ENCODE peak calls at places on chromosome 15, in five cellular contexts. One of them, this sample, is unnamed.

GRCh38 chr15:80597081-80597480 is 98.0 kb upstream of the ABHD17C start:
- DNase-seq in prostate gland: no peak
- DNase-seq in colonic mucosa: no peak
- DNase-seq in HepG2: no peak
- DNase-seq in bronchial epithelial cell: no peak
- DNase-seq in this sample: no peak

GRCh38 chr15:29061746-29062660 is 176.2 kb downstream of the APBA2 start:
- DNase-seq in bronchial epithelial cell: no peak
- DNase-seq in colonic mucosa: no peak
- DNase-seq in prostate gland: no peak
- DNase-seq in HepG2: no peak
- DNase-seq in this sample: no peak

GRCh38 chr15:55774113-55774970 is 31.4 kb upstream of the PRTG start:
- DNase-seq in prostate gland: no peak
- DNase-seq in colonic mucosa: peak; percentile 55
- DNase-seq in HepG2: peak; percentile 33
- DNase-seq in bronchial epithelial cell: peak; percentile 24
- DNase-seq in this sample: peak; percentile 69

GRCh38 chr15:62928242-62928995 is 114.1 kb upstream of the TPM1 start:
- DNase-seq in bronchial epithelial cell: peak; percentile 98
- DNase-seq in prostate gland: no peak
- DNase-seq in colonic mucosa: no peak
- DNase-seq in HepG2: peak; percentile 37
- DNase-seq in this sample: peak; percentile 70

GRCh38 chr15:100723323-100723801 is 121.0 kb downstream of the ASB7 start:
- DNase-seq in prostate gland: peak; percentile 66
- DNase-seq in bronchial epithelial cell: peak; percentile 50
- DNase-seq in HepG2: no peak
- DNase-seq in colonic mucosa: peak; percentile 11
- DNase-seq in this sample: peak; percentile 61

GRCh38 chr15:65641723-65642475 is 20.2 kb downstream of the SLC24A1 start:
- DNase-seq in bronchial epithelial cell: no peak
- DNase-seq in colonic mucosa: no peak
- DNase-seq in HepG2: peak; percentile 12
- DNase-seq in prostate gland: no peak
- DNase-seq in this sample: no peak

GRCh38 chr15:86649277-86649676 is 569.6 kb downstream of the AGBL1 start:
- DNase-seq in HepG2: no peak
- DNase-seq in bronchial epithelial cell: no peak
- DNase-seq in prostate gland: no peak
- DNase-seq in colonic mucosa: no peak
- DNase-seq in this sample: no peak

GRCh38 chr15:95149036-95149435 is 917.7 kb downstream of the MCTP2 start:
- DNase-seq in bronchial epithelial cell: peak; percentile 87
- DNase-seq in colonic mucosa: no peak
- DNase-seq in prostate gland: no peak
- DNase-seq in HepG2: no peak
- DNase-seq in this sample: no peak

GRCh38 chr15:85062560-85062959 is 80.9 kb downstream of the PDE8A start:
- DNase-seq in colonic mucosa: no peak
- DNase-seq in HepG2: no peak
- DNase-seq in prostate gland: no peak
- DNase-seq in bronchial epithelial cell: no peak
- DNase-seq in this sample: no peak

GRCh38 chr15:96207377-96208006 is 123.0 kb upstream of the NR2F2 start:
- DNase-seq in HepG2: no peak
- DNase-seq in colonic mucosa: no peak
- DNase-seq in prostate gland: no peak
- DNase-seq in bronchial epithelial cell: no peak
- DNase-seq in this sample: no peak

GRCh38 chr15:50850003-50850402 is 58.5 kb upstream of the AP4E1 start:
- DNase-seq in bronchial epithelial cell: no peak
- DNase-seq in HepG2: no peak
- DNase-seq in colonic mucosa: no peak
- DNase-seq in prostate gland: no peak
- DNase-seq in this sample: no peak

GRCh38 chr15:71532994-71533393 is 277.4 kb upstream of the NR2E3 start:
- DNase-seq in HepG2: peak; percentile 5
- DNase-seq in prostate gland: no peak
- DNase-seq in colonic mucosa: no peak
- DNase-seq in bronchial epithelial cell: peak; percentile 55
- DNase-seq in this sample: peak; percentile 52

GRCh38 chr15:40310001-40310959 is 2.5 kb upstream of the PLCB2 start:
- DNase-seq in prostate gland: peak; percentile 22
- DNase-seq in colonic mucosa: peak; percentile 64
- DNase-seq in bronchial epithelial cell: no peak
- DNase-seq in HepG2: peak; percentile 46
- DNase-seq in this sample: peak; percentile 70

GRCh38 chr15:64892850-64893403 is 18.8 kb upstream of the ANKDD1A start:
- DNase-seq in prostate gland: no peak
- DNase-seq in colonic mucosa: no peak
- DNase-seq in HepG2: no peak
- DNase-seq in bronchial epithelial cell: no peak
- DNase-seq in this sample: no peak

GRCh38 chr15:85980946-85981345 is 98.7 kb upstream of the AGBL1 start:
- DNase-seq in bronchial epithelial cell: peak; percentile 75
- DNase-seq in HepG2: no peak
- DNase-seq in colonic mucosa: no peak
- DNase-seq in prostate gland: no peak
- DNase-seq in this sample: no peak

GRCh38 chr15:36392666-36393266 is 186.7 kb upstream of the CDIN1 start:
- DNase-seq in prostate gland: no peak
- DNase-seq in HepG2: no peak
- DNase-seq in bronchial epithelial cell: peak; percentile 64
- DNase-seq in colonic mucosa: no peak
- DNase-seq in this sample: no peak

GRCh38 chr15:37880009-37880834 is 54.2 kb upstream of the TMCO5A start:
- DNase-seq in bronchial epithelial cell: peak; percentile 56
- DNase-seq in HepG2: peak; percentile 7
- DNase-seq in colonic mucosa: no peak
- DNase-seq in prostate gland: no peak
- DNase-seq in this sample: peak; percentile 18

GRCh38 chr15:72203507-72203837 is 5.9 kb upstream of the GRAMD2A start:
- DNase-seq in HepG2: no peak
- DNase-seq in prostate gland: peak; percentile 88
- DNase-seq in bronchial epithelial cell: peak; percentile 97
- DNase-seq in colonic mucosa: no peak
- DNase-seq in this sample: no peak

GRCh38 chr15:88900309-88900981 is 5.1 kb upstream of the HAPLN3 start:
- DNase-seq in bronchial epithelial cell: peak; percentile 59
- DNase-seq in prostate gland: no peak
- DNase-seq in colonic mucosa: no peak
- DNase-seq in HepG2: no peak
- DNase-seq in this sample: peak; percentile 48

GRCh38 chr15:81292516-81293001 is 31.4 kb downstream of the STARD5 start:
- DNase-seq in colonic mucosa: no peak
- DNase-seq in bronchial epithelial cell: no peak
- DNase-seq in HepG2: no peak
- DNase-seq in prostate gland: no peak
- DNase-seq in this sample: no peak

GRCh38 chr15:85810075-85810474 is 15.3 kb upstream of the KLHL25 start:
- DNase-seq in bronchial epithelial cell: peak; percentile 33
- DNase-seq in colonic mucosa: no peak
- DNase-seq in prostate gland: no peak
- DNase-seq in HepG2: no peak
- DNase-seq in this sample: no peak

GRCh38 chr15:82810061-82810862 is 834 bp downstream of the WHAMM start:
- DNase-seq in prostate gland: no peak
- DNase-seq in HepG2: peak; percentile 39
- DNase-seq in bronchial epithelial cell: peak; percentile 43
- DNase-seq in colonic mucosa: peak; percentile 25
- DNase-seq in this sample: peak; percentile 49

GRCh38 chr15:40500584-40501330 is 30.0 kb downstream of the CHST14 start:
- DNase-seq in HepG2: no peak
- DNase-seq in bronchial epithelial cell: peak; percentile 52
- DNase-seq in prostate gland: no peak
- DNase-seq in colonic mucosa: no peak
- DNase-seq in this sample: no peak

GRCh38 chr15:84598250-84598649 is 2.6 kb upstream of the ZSCAN2 start:
- DNase-seq in HepG2: no peak
- DNase-seq in colonic mucosa: no peak
- DNase-seq in prostate gland: no peak
- DNase-seq in bronchial epithelial cell: no peak
- DNase-seq in this sample: no peak

GRCh38 chr15:52441846-52442245 is 86.8 kb downstream of the MYO5A start:
- DNase-seq in prostate gland: no peak
- DNase-seq in bronchial epithelial cell: no peak
- DNase-seq in HepG2: no peak
- DNase-seq in colonic mucosa: no peak
- DNase-seq in this sample: no peak

GRCh38 chr15:38050529-38050928 is 116.1 kb downstream of the TMCO5A start:
- DNase-seq in HepG2: no peak
- DNase-seq in bronchial epithelial cell: peak; percentile 92
- DNase-seq in colonic mucosa: no peak
- DNase-seq in prostate gland: no peak
- DNase-seq in this sample: no peak

GRCh38 chr15:90037961-90038633 is 37.0 kb downstream of the ZNF710 start:
- DNase-seq in colonic mucosa: no peak
- DNase-seq in HepG2: peak; percentile 52
- DNase-seq in bronchial epithelial cell: peak; percentile 49
- DNase-seq in prostate gland: no peak
- DNase-seq in this sample: no peak

GRCh38 chr15:49423021-49423420 is at the start of gene FGF7:
- DNase-seq in bronchial epithelial cell: no peak
- DNase-seq in prostate gland: no peak
- DNase-seq in colonic mucosa: no peak
- DNase-seq in HepG2: peak; percentile 2
- DNase-seq in this sample: no peak
- TF ChIP-seq CTCF in bronchial epithelial cell: no peak
- TF ChIP-seq CTCF in prostate gland: no peak
- TF ChIP-seq CTCF in colonic mucosa: no peak
- TF ChIP-seq CTCF in HepG2: no peak
- TF ChIP-seq CTCF in this sample: no peak

DNA sequence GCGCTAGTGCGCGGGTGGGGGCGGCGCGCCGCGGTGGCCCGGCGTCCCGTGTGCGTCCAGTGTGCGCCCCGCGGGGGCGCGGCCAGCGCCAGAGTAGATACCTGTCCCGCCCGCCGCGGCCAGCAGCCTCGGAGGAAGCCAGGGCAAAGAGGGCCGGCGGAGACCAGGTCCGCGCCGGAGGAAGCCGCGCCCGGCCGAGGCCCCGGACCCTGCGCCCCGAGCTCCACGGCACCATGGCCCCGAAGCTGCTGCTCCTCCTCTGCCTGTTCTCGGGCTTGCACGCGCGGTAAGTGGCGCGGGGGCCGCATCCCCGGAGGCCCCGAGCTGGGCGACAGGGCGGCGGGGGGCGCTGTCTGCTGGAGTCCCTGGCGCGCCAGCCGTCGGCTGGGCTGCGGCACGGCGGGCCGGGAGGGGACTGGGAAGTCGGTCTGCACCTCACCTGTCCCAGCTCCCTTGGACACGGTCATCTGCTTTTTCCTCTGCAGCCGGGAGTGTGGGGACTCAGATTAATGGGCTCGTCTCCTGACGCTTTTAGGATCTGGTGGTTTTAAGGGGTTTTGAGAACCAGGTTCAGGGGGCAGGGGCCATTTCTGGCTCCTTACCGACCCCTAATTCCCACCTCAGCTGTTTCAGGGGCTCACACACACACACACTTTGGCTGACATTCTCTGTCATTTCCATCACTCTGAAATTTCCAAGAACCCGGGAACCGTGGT is 480 bp downstream of the GABRG3 start:
- DNase-seq in HepG2: no peak
- DNase-seq in bronchial epithelial cell: no peak
- DNase-seq in colonic mucosa: no peak
- DNase-seq in prostate gland: no peak
- DNase-seq in this sample: no peak
- TF ChIP-seq CTCF in HepG2: no peak
- TF ChIP-seq CTCF in bronchial epithelial cell: no peak
- TF ChIP-seq CTCF in colonic mucosa: no peak
- TF ChIP-seq CTCF in prostate gland: no peak
- TF ChIP-seq CTCF in this sample: no peak

DNA sequence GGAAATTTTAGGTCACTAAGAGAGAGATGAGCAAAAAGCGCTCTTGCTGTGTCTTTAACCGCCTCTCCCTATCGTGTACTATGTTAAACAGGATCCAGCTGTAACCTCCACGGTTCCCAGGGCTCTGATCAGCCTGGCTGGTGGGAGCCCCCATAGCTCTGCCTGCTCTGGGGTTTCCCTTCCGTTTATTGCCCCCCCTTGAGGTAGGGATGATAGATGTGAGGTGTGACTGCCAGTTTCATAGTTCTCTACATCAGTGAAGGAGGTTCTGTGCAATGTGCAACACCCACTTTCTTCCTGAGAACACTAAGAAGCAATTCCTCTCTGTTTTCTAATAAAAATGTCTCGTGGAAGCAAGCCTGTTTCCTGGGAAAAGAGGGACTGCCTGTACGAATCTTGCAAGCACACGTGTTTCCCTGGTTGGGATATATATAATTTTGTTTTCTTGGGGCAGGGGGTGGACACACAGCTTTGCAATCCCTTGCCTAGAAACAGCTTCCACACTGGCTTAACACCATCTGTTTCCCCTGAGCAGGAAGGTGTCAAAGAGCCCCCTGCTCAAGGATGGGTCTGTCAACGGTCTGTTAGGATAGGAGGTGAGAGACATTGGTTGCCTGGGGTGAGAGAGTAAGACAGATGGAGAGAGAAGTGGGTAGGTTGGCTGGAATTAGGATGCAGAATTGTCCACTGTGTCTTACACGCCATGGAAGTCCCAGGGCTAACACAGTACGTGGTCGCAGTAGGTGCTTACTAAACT is 23.9 kb downstream of the CORO2B start:
- DNase-seq in prostate gland: no peak
- DNase-seq in HepG2: no peak
- DNase-seq in colonic mucosa: no peak
- DNase-seq in bronchial epithelial cell: no peak
- DNase-seq in this sample: no peak
- TF ChIP-seq CTCF in prostate gland: no peak
- TF ChIP-seq CTCF in HepG2: no peak
- TF ChIP-seq CTCF in colonic mucosa: no peak
- TF ChIP-seq CTCF in bronchial epithelial cell: no peak
- TF ChIP-seq CTCF in this sample: no peak

DNA sequence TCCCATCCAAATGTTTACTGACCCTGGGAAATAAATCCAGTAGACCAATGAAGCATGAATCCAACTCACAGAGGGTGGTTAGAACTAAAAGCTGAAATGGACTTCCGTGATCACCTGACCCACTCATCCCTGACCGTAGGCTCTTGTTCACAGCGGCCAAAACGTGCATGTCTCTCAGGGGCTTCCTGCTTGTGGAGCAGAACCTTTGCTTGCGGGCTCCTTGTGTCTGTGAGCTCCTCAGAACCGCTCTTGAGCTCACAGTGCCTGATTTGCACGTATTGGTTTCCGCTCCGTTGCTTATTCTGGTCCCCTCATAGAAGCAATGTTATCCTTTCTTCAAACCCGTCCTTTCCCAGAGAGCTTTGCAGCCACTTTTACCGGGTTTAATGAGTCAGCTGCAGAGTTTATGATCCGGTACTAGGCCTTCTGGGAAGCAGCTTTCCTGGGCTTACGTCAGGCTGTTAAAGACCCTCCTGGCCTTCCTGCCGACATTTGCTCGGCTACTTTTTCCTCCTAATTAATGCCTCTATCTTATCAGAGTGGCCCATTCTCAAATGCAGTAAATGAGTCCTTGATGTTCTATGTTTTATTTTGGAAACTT is 35.4 kb downstream of the LIPC start:
- DNase-seq in HepG2: peak; percentile 83
- DNase-seq in bronchial epithelial cell: no peak
- DNase-seq in colonic mucosa: no peak
- DNase-seq in prostate gland: no peak
- DNase-seq in this sample: peak; percentile 49
- TF ChIP-seq CTCF in HepG2: no peak
- TF ChIP-seq CTCF in bronchial epithelial cell: no peak
- TF ChIP-seq CTCF in colonic mucosa: no peak
- TF ChIP-seq CTCF in prostate gland: no peak
- TF ChIP-seq CTCF in this sample: no peak